ENCODE peak calls at places on chromosomes 12 and 14, in six cellular contexts. X is CD8-positive, alpha-beta T cell; Z is HTR-8/SVneo; Y is activated T-helper 9 cell treated with anti-CD3 and anti-CD28 coated beads, Interleukin-2, amount 50 U/mL, for 16 hours; L is dorsolateral prefrontal cortex; W is astrocyte of the spinal cord. N is an unnamed sample.

GRCh38 chr12:43676183-43676813 is 82.3 kb downstream of the PUS7L start:
- DNase-seq in X (no peak), Z (no peak), Y (no peak), L (no peak), W (no peak), N (no peak)

GRCh38 chr14:78700236-78700635 is 530.1 kb downstream of the NRXN3 start:
- DNase-seq in X (no peak), Z (no peak), Y (no peak), L (no peak), W (no peak), N (no peak)

GRCh38 chr12:49565119-49565955 is 2.6 kb downstream of the MCRS1 start:
- DNase-seq in X (no peak), Z (no peak), Y (no peak), L (peak), W (no peak), N (no peak)

GRCh38 chr12:12138203-12139154 is 67.7 kb downstream of the BCL2L14 start:
- DNase-seq in X (no peak), Z (no peak), Y (no peak), L (no peak), W (no peak), N (no peak)

GRCh38 chr12:89862511-89863331 is 154.1 kb upstream of the ATP2B1 start:
- DNase-seq in X (peak), Z (no peak), Y (no peak), L (no peak), W (no peak), N (peak)

GRCh38 chr12:112111931-112112330 is 3.3 kb upstream of the NAA25 start:
- DNase-seq in X (no peak), Z (no peak), Y (no peak), L (no peak), W (no peak), N (no peak)

GRCh38 chr14:24895622-24896021 is 154.3 kb downstream of the STXBP6 start:
- DNase-seq in X (no peak), Z (no peak), Y (no peak), L (no peak), W (no peak), N (no peak)

GRCh38 chr12:129063600-129063999 is 210.3 kb downstream of the GLT1D1 start:
- DNase-seq in X (no peak), Z (no peak), Y (no peak), L (no peak), W (no peak), N (no peak)

GRCh38 chr12:105640780-105641179 is 310.3 kb downstream of the C12orf75 start:
- DNase-seq in X (no peak), Z (peak), Y (no peak), L (no peak), W (no peak), N (no peak)

GRCh38 chr12:58915634-58916033 is 4.7 kb downstream of the LRIG3 start:
- DNase-seq in X (no peak), Z (no peak), Y (no peak), L (no peak), W (peak), N (no peak)

GRCh38 chr12:106801167-106801708 is 26.8 kb downstream of the RIC8B start:
- DNase-seq in X (no peak), Z (no peak), Y (no peak), L (no peak), W (no peak), N (no peak)

GRCh38 chr14:34676516-34677211 is 37.7 kb downstream of the CFL2 start:
- DNase-seq in X (no peak), Z (no peak), Y (no peak), L (no peak), W (no peak), N (no peak)

GRCh38 chr12:74514098-74514872 is 23.4 kb upstream of the ATXN7L3B start:
- DNase-seq in X (no peak), Z (no peak), Y (no peak), L (no peak), W (no peak), N (no peak)

GRCh38 chr14:103504991-103505565 is 17.6 kb downstream of the CKB start:
- DNase-seq in X (no peak), Z (no peak), Y (no peak), L (no peak), W (no peak), N (no peak)